ENCODE peak calls at places on chromosomes 3 and 15, in five cellular contexts. Q is NCI-H146, R is amniotic stem cell, J is IMR-90, L is aorta. X is an unnamed sample.
A peak's percentile ranks its signal among the peaks of the same experiment; 100 is the strongest.

GRCh38 chr15:74208901-74209559 is 6.4 kb upstream of the STRA6 start:
- DNase-seq in J (peak; percentile 48), R (no peak), L (no peak), Q (no peak), X (no peak)

GRCh38 chr15:76345880-76346665 is 9.5 kb downstream of the ISL2 start:
- DNase-seq in R (no peak), L (no peak), J (no peak), Q (peak; percentile 25), X (no peak)

GRCh38 chr3:112321867-112322652 is 10.9 kb upstream of the CD200 start:
- DNase-seq in L (no peak), J (no peak), Q (peak; percentile 99), R (no peak), X (no peak)

GRCh38 chr3:47473391-47473790 is 2.4 kb downstream of the SCAP start:
- DNase-seq in L (no peak), R (no peak), Q (no peak), J (no peak), X (no peak)

GRCh38 chr15:42549782-42550392 is 1.2 kb downstream of the HAUS2 start:
- DNase-seq in R (no peak), Q (no peak), L (no peak), J (no peak), X (no peak)

GRCh38 chr15:63013052-63013808 is 29.3 kb upstream of the TPM1 start:
- DNase-seq in R (peak; percentile 21), L (no peak), Q (no peak), J (peak; percentile 83), X (no peak)

GRCh38 chr3:17942856-17943255 is 200.4 kb upstream of the TBC1D5 start:
- DNase-seq in J (no peak), L (no peak), R (no peak), Q (peak; percentile 4), X (no peak)

GRCh38 chr15:26081758-26082068 is 218.6 kb upstream of the ATP10A start:
- DNase-seq in L (no peak), R (no peak), Q (no peak), J (no peak), X (no peak)

GRCh38 chr3:47047673-47048072 is 68.2 kb downstream of the NBEAL2 start:
- DNase-seq in J (no peak), L (no peak), Q (no peak), R (no peak), X (no peak)

GRCh38 chr15:57649138-57649537 is 57.4 kb upstream of the POLR2M start:
- DNase-seq in R (no peak), L (no peak), J (no peak), Q (no peak), X (no peak)

GRCh38 chr3:46612324-46612723 is at the start of gene FAM240A:
- DNase-seq in R (no peak), L (no peak), Q (no peak), J (no peak), X (no peak)

GRCh38 chr3:196740476-196741400 is 1.1 kb downstream of the PAK2 start:
- DNase-seq in L (no peak), R (peak; percentile 24), Q (no peak), J (peak; percentile 56), X (no peak)

GRCh38 chr3:170425491-170426239 is 7.0 kb downstream of the CLDN11 start:
- DNase-seq in L (no peak), R (no peak), Q (peak; percentile 51), J (no peak), X (no peak)

GRCh38 chr3:13012228-13012691 is 61.0 kb downstream of the IQSEC1 start:
- DNase-seq in Q (no peak), L (peak; percentile 89), R (no peak), J (peak; percentile 44), X (peak; percentile 38)

GRCh38 chr15:46735115-46735514 is 982.2 kb upstream of the SEMA6D start:
- DNase-seq in L (no peak), Q (no peak), R (no peak), J (no peak), X (no peak)

GRCh38 chr3:4593014-4593413 is 99.9 kb downstream of the ITPR1 start:
- DNase-seq in J (no peak), L (no peak), Q (no peak), R (no peak), X (no peak)

X was measured in chondrocyte.